ENCODE peak calls at places on chromosomes 5 and 9, in nine cellular contexts. B, N, P, K, J, O, H, M and F are unnamed samples.

GRCh38 chr9:91800473-91800872 is 149.6 kb downstream of the ROR2 start:
- DNase-seq in M (no peak), J (no peak), K (no peak), H (no peak), N (no peak), B (peak), P (no peak), O (no peak), F (no peak)

GRCh38 chr9:129881547-129882324 is 46.5 kb downstream of the USP20 start:
- DNase-seq in O (no peak), K (no peak), H (no peak), M (no peak), P (no peak), B (no peak), N (no peak), J (no peak), F (no peak)

GRCh38 chr9:99373912-99374311 is 151.8 kb downstream of the SEC61B start:
- DNase-seq in B (no peak), O (no peak), K (no peak), H (no peak), M (no peak), P (no peak), J (no peak), N (no peak), F (no peak)

GRCh38 chr9:74373348-74373747 is 123.8 kb upstream of the RORB start:
- DNase-seq in K (no peak), O (no peak), H (no peak), B (no peak), P (no peak), N (no peak), M (no peak), J (no peak), F (no peak)

GRCh38 chr5:157130933-157131332 is 11.7 kb downstream of the MED7 start:
- DNase-seq in J (no peak), K (no peak), N (no peak), B (peak), P (no peak), H (no peak), O (no peak), M (no peak), F (no peak)

GRCh38 chr9:23123048-23123632 is 676.5 kb downstream of the DMRTA1 start:
- DNase-seq in O (no peak), N (no peak), J (no peak), M (peak), P (no peak), H (peak), K (no peak), B (no peak), F (no peak)

GRCh38 chr5:157477814-157478494 is 17.9 kb downstream of the NIPAL4 start:
- DNase-seq in K (no peak), N (no peak), P (no peak), J (no peak), H (peak), O (no peak), M (peak), B (peak), F (no peak)

GRCh38 chr5:128498844-128499455 is 39.1 kb downstream of the FBN2 start:
- DNase-seq in J (no peak), K (no peak), N (no peak), P (peak), B (no peak), O (no peak), H (no peak), M (no peak), F (no peak)

GRCh38 chr9:136799854-136800657 is 3.9 kb downstream of the CCDC183 start:
- DNase-seq in P (peak), H (peak), N (peak), B (peak), O (peak), J (peak), M (peak), K (no peak), F (peak)

GRCh38 chr5:74641014-74641777 is 668 bp upstream of the ENC1 start:
- DNase-seq in K (peak), H (peak), N (no peak), J (peak), P (peak), O (peak), B (peak), M (peak), F (peak)
- TF ChIP-seq POLR2A in K (no peak), H (no peak), N (no peak), J (no peak), P (no peak), O (no peak), B (no peak), M (no peak), F (no peak)

GRCh38 chr9:89079421-89079820 is 88.2 kb downstream of the S1PR3 start:
- DNase-seq in P (no peak), K (no peak), O (no peak), M (no peak), N (no peak), B (peak), H (no peak), J (no peak), F (no peak)

GRCh38 chr9:89078421-89078820 is 87.2 kb downstream of the S1PR3 start:
- DNase-seq in J (no peak), P (no peak), O (no peak), K (no peak), H (no peak), B (peak), M (no peak), N (no peak), F (no peak)

GRCh38 chr9:89080193-89080592 is 88.9 kb downstream of the S1PR3 start:
- DNase-seq in H (no peak), O (peak), P (no peak), B (peak), K (peak), N (no peak), M (no peak), J (no peak), F (peak)

GRCh38 chr9:89078860-89079259 is 87.6 kb downstream of the S1PR3 start:
- DNase-seq in K (no peak), O (no peak), N (no peak), J (no peak), B (peak), P (no peak), H (no peak), M (no peak), F (no peak)

DNA sequence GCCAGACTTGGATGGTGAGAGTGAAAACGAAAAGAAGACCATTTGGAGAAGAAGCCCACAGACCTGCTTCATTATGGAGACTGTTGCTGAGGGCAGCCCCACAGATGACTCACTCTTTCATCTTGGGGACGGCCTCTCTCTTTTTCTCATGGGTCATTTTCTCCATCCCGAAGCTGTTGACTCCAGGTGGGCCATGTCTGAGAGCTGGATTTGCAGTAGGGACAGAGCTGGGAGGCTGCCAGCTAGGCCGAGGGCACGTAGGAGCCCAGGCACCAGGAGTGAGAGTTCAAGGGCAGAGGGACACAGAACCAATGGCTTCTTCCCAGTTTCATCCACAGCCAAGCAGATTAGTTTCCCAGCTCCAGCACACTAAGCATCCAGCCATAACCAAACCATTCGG is 92.4 kb downstream of the S1PR3 start:
- DNase-seq in P (no peak), N (no peak), B (no peak), K (no peak), J (no peak), M (no peak), H (no peak), O (no peak), F (no peak)
- TF ChIP-seq POLR2A in P (no peak), N (no peak), B (no peak), K (no peak), J (no peak), M (no peak), H (no peak), O (no peak), F (no peak)

DNA sequence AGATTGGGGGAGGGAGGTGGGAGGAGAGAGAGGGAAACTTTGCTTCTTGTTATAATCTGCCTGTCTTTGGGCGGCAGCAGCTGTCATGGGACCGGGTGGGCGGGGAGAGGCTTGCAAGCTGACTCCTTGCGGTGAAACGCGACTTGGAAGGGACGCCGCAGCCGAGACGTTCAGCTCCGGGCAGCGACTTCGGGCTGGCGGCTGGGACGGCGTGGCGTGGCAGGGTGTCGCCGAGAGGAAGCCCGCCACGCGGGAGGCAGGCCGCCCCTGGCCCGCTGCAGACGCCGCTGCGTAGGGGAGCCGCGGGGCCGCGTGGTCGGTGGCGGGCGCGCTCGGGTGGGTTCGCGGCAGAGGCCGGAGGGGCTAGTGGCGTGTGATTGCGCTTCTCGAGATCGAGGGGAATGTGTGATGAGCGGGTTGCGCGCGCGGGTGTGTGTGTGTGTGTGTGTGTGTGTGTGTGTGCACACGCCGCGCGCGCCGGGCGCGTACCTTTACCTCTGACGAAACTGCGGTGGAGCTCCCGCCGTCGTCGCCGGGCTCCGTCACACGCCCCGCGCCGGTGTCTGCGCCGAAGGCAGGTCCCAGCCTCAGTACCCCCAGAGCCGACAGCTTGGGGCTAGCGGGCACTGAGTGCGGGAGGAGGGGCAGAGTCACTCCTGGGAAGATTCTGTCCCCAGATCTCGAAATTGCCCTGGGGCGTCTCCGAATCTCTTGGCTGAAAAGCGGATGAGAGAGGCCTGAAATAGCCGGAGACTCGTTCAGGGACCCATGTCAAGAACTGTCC is 1.7 kb downstream of the PPARGC1B start:
- DNase-seq in H (no peak), B (peak), J (peak), M (peak), O (peak), N (peak), P (peak), K (peak), F (peak)
- TF ChIP-seq POLR2A in H (no peak), B (peak), J (no peak), M (peak), O (no peak), N (peak), P (no peak), K (peak), F (peak)

GRCh38 chr9:35732185-35733108 is at the start of the genes CREB3 and TLN1:
- DNase-seq in M (peak), P (peak), K (peak), O (peak), B (peak), H (peak), N (peak), J (peak), F (peak)

GRCh38 chr9:35730486-35730854 is 1.5 kb downstream of the TLN1 start:
- DNase-seq in O (no peak), H (no peak), K (no peak), J (no peak), B (no peak), M (no peak), P (no peak), N (no peak), F (no peak)

GRCh38 chr9:35733109-35733541 is 659 bp downstream of the CREB3 start:
- DNase-seq in M (no peak), K (no peak), N (no peak), B (no peak), O (no peak), J (no peak), H (peak), P (peak), F (no peak)

GRCh38 chr9:35729700-35730485 is 2.1 kb downstream of the TLN1 start:
- DNase-seq in B (peak), K (no peak), P (peak), N (no peak), H (peak), O (peak), J (peak), M (peak), F (peak)

GRCh38 chr9:35731415-35732184 is 395 bp downstream of the TLN1 start:
- DNase-seq in N (no peak), H (peak), J (no peak), P (no peak), K (peak), O (no peak), B (no peak), M (no peak), F (no peak)
- TF ChIP-seq POLR2A in N (no peak), H (no peak), J (no peak), P (no peak), K (peak), O (no peak), B (no peak), M (no peak), F (no peak)

GRCh38 chr5:140673187-140673976 is at the start of gene DND1:
- DNase-seq in J (no peak), K (no peak), B (no peak), P (no peak), N (no peak), H (no peak), M (no peak), O (no peak), F (no peak)

GRCh38 chr5:140674211-140674610 is 835 bp upstream of the DND1 start:
- DNase-seq in N (no peak), P (no peak), O (no peak), B (no peak), H (no peak), K (no peak), M (no peak), J (no peak), F (no peak)

GRCh38 chr5:140674629-140675028 is 1.3 kb upstream of the DND1 start:
- DNase-seq in O (no peak), K (no peak), P (no peak), H (no peak), J (no peak), N (no peak), B (no peak), M (no peak), F (no peak)

GRCh38 chr5:140671472-140672210 is 1.7 kb downstream of the DND1 start:
- DNase-seq in N (no peak), P (no peak), H (no peak), B (no peak), K (no peak), J (no peak), O (no peak), M (no peak), F (no peak)

GRCh38 chr5:140672455-140673186 is 755 bp downstream of the DND1 start:
- DNase-seq in H (no peak), P (no peak), B (no peak), K (no peak), J (peak), M (peak), O (no peak), N (no peak), F (no peak)
- TF ChIP-seq POLR2A in H (no peak), P (no peak), B (no peak), K (no peak), J (no peak), M (no peak), O (no peak), N (no peak), F (no peak)

GRCh38 chr5:43020294-43020711 is 19.8 kb downstream of the ANXA2R start:
- DNase-seq in M (no peak), K (no peak), B (no peak), O (no peak), P (no peak), H (peak), N (no peak), J (peak), F (no peak)
- TF ChIP-seq POLR2A in M (no peak), K (no peak), B (no peak), O (no peak), P (no peak), H (no peak), N (no peak), J (no peak), F (no peak)

DNA sequence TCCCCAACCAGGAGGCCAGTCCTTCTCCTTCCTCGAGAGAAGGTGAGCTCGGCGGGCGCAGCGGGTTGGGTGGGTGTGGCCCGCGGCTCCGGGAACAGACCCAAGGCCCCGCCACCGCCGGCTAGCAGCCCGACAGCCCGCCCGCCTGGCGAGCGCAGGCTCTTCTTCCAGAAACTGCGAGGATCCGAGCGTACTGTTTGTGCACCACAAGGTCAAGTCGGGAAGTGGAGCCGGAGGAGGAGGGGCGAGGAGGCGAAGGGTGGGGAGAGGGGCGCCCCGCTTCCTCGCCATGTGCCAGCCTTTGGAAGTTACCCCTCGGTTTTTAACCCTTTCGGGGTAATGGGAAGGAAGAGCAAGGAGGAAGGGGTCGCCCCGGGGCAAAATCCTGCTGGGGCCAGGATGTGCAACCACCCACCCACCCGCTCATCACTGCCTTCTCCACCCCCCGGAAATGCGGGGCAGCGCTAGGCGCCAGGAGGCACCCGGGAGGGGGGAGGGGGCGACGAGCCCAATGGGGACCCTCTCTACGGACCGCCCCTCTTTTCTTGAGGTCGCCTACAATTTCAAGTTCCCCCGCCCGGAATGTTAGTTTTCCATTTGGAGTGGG is 1.1 kb upstream of the JADE2 start:
- DNase-seq in P (no peak), K (peak), H (no peak), O (peak), J (peak), B (peak), M (peak), N (peak), F (peak)
- TF ChIP-seq POLR2A in P (peak), K (peak), H (no peak), O (peak), J (no peak), B (peak), M (peak), N (peak), F (peak)